ENCODE peak calls at places on chromosome 7, in seven cellular contexts. S, H, G, R, Z, U and Y are unnamed samples.

GRCh38 chr7:18570890-18571478 is 75.4 kb downstream of the HDAC9 start:
- DNase-seq in S (no peak), H (peak), G (no peak), R (no peak), Z (peak), U (no peak), Y (no peak)

GRCh38 chr7:35336444-35336843 is 82.5 kb upstream of the TBX20 start:
- DNase-seq in S (no peak), H (no peak), G (no peak), R (peak), Z (no peak), U (no peak), Y (no peak)

GRCh38 chr7:76133164-76133775 is 68.4 kb upstream of the SRRM3 start:
- DNase-seq in S (no peak), H (no peak), G (no peak), R (no peak), Z (no peak), U (no peak), Y (no peak)

GRCh38 chr7:94060772-94061171 is 56.6 kb upstream of the BET1 start:
- DNase-seq in S (no peak), H (no peak), G (no peak), R (no peak), Z (no peak), U (no peak), Y (no peak)

GRCh38 chr7:28067171-28067570 is 113.4 kb downstream of the JAZF1 start:
- DNase-seq in S (no peak), H (no peak), G (no peak), R (no peak), Z (no peak), U (no peak), Y (no peak)

GRCh38 chr7:54788664-54789063 is 29.7 kb upstream of the SEC61G start:
- DNase-seq in S (peak), H (peak), G (no peak), R (no peak), Z (peak), U (no peak), Y (no peak)

GRCh38 chr7:19117081-19117869 is at the start of gene TWIST1:
- DNase-seq in S (peak), H (peak), G (peak), R (peak), Z (peak), U (no peak), Y (peak)

GRCh38 chr7:116433246-116433645 is 66.3 kb upstream of the CAV2 start:
- DNase-seq in S (no peak), H (no peak), G (no peak), R (no peak), Z (no peak), U (no peak), Y (no peak)

GRCh38 chr7:28239823-28240204 is 59.2 kb upstream of the JAZF1 start:
- DNase-seq in S (no peak), H (no peak), G (no peak), R (no peak), Z (no peak), U (no peak), Y (no peak)

GRCh38 chr7:140635821-140636220 is 4.8 kb downstream of the DENND2A start:
- DNase-seq in S (no peak), H (peak), G (no peak), R (no peak), Z (no peak), U (no peak), Y (no peak)

GRCh38 chr7:105249216-105249615 is 139.5 kb downstream of the SRPK2 start:
- DNase-seq in S (no peak), H (no peak), G (no peak), R (no peak), Z (no peak), U (no peak), Y (no peak)

GRCh38 chr7:66355762-66356161 is 150.6 kb downstream of the TPST1 start:
- DNase-seq in S (no peak), H (no peak), G (no peak), R (no peak), Z (no peak), U (no peak), Y (no peak)

GRCh38 chr7:128954830-128955797 is 17.4 kb downstream of the IRF5 start:
- DNase-seq in S (no peak), H (peak), G (no peak), R (no peak), Z (peak), U (no peak), Y (no peak)

GRCh38 chr7:50246551-50246950 is 58.0 kb upstream of the IKZF1 start:
- DNase-seq in S (no peak), H (peak), G (no peak), R (no peak), Z (no peak), U (no peak), Y (no peak)

GRCh38 chr7:94127026-94127425 is 122.9 kb upstream of the BET1 start:
- DNase-seq in S (no peak), H (no peak), G (no peak), R (no peak), Z (no peak), U (no peak), Y (no peak)

GRCh38 chr7:12031638-12032037 is 179.5 kb upstream of the TMEM106B start:
- DNase-seq in S (no peak), H (peak), G (no peak), R (no peak), Z (no peak), U (no peak), Y (no peak)

GRCh38 chr7:116952640-116953371 is 495 bp upstream of the ST7 start:
- DNase-seq in S (peak), H (peak), G (peak), R (peak), Z (peak), U (peak), Y (peak)

GRCh38 chr7:36985866-36986402 is 261.6 kb upstream of the AOAH start:
- DNase-seq in S (no peak), H (no peak), G (no peak), R (no peak), Z (no peak), U (no peak), Y (no peak)

GRCh38 chr7:43721193-43721806 is 8.0 kb downstream of the COA1 start:
- DNase-seq in S (no peak), H (peak), G (no peak), R (no peak), Z (peak), U (no peak), Y (no peak)

GRCh38 chr7:66047426-66047825 is 28.2 kb upstream of the ASL start:
- DNase-seq in S (no peak), H (no peak), G (no peak), R (no peak), Z (no peak), U (no peak), Y (no peak)

GRCh38 chr7:31811650-31812461 is 124.8 kb downstream of the PPP1R17 start:
- DNase-seq in S (no peak), H (no peak), G (peak), R (no peak), Z (no peak), U (no peak), Y (no peak)

GRCh38 chr7:96304573-96304972 is 17.3 kb downstream of the SLC25A13 start:
- DNase-seq in S (no peak), H (no peak), G (no peak), R (no peak), Z (no peak), U (no peak), Y (no peak)

GRCh38 chr7:148650232-148650858 is 48.4 kb upstream of the CUL1 start:
- DNase-seq in S (no peak), H (no peak), G (no peak), R (no peak), Z (no peak), U (no peak), Y (no peak)

GRCh38 chr7:5557920-5558401 is 134.3 kb upstream of the TNRC18 start:
- DNase-seq in S (no peak), H (no peak), G (peak), R (peak), Z (no peak), U (peak), Y (no peak)

GRCh38 chr7:122902751-122903495 is 16.7 kb upstream of the CADPS2 start:
- DNase-seq in S (no peak), H (peak), G (no peak), R (no peak), Z (no peak), U (no peak), Y (no peak)

GRCh38 chr7:104552102-104552501 is 223.7 kb downstream of the LHFPL3 start:
- DNase-seq in S (peak), H (peak), G (peak), R (peak), Z (peak), U (peak), Y (no peak)

GRCh38 chr7:105830405-105831218 is 45.8 kb downstream of the ATXN7L1 start:
- DNase-seq in S (no peak), H (no peak), G (no peak), R (no peak), Z (no peak), U (no peak), Y (no peak)

GRCh38 chr7:15747187-15748111 is 61.0 kb upstream of the MEOX2 start:
- DNase-seq in S (no peak), H (no peak), G (no peak), R (no peak), Z (no peak), U (no peak), Y (no peak)

GRCh38 chr7:41481353-41481752 is 221.5 kb downstream of the INHBA start:
- DNase-seq in S (no peak), H (no peak), G (no peak), R (no peak), Z (no peak), U (no peak), Y (no peak)

GRCh38 chr7:23277359-23277989 is 21.7 kb upstream of the MALSU1 start:
- DNase-seq in S (peak), H (peak), G (no peak), R (no peak), Z (peak), U (no peak), Y (no peak)

GRCh38 chr7:129845178-129845971 is 107.4 kb downstream of the UBE2H start:
- DNase-seq in S (no peak), H (no peak), G (no peak), R (no peak), Z (no peak), U (no peak), Y (no peak)

GRCh38 chr7:129784783-129785456 is 167.8 kb downstream of the UBE2H start:
- DNase-seq in S (no peak), H (peak), G (no peak), R (no peak), Z (peak), U (peak), Y (no peak)

GRCh38 chr7:71652551-71652950 is 520.6 kb downstream of the GALNT17 start:
- DNase-seq in S (no peak), H (peak), G (no peak), R (no peak), Z (no peak), U (no peak), Y (no peak)

GRCh38 chr7:24734306-24734705 is 23.0 kb downstream of the GSDME start:
- DNase-seq in S (no peak), H (no peak), G (no peak), R (no peak), Z (no peak), U (no peak), Y (no peak)

GRCh38 chr7:138405496-138405895 is 54.6 kb upstream of the TRIM24 start:
- DNase-seq in S (no peak), H (no peak), G (no peak), R (no peak), Z (no peak), U (no peak), Y (no peak)

GRCh38 chr7:27875832-27876231 is 135.9 kb downstream of the TAX1BP1 start:
- DNase-seq in S (no peak), H (no peak), G (no peak), R (no peak), Z (no peak), U (no peak), Y (no peak)

GRCh38 chr7:117216436-117217069 is 106.3 kb downstream of the WNT2 start:
- DNase-seq in S (no peak), H (no peak), G (no peak), R (no peak), Z (peak), U (no peak), Y (no peak)

GRCh38 chr7:80748302-80749042 is 110.0 kb downstream of the CD36 start:
- DNase-seq in S (no peak), H (peak), G (no peak), R (no peak), Z (no peak), U (no peak), Y (no peak)

GRCh38 chr7:82247814-82248433 is 195.7 kb downstream of the CACNA2D1 start:
- DNase-seq in S (no peak), H (peak), G (no peak), R (no peak), Z (peak), U (no peak), Y (no peak)

DNA sequence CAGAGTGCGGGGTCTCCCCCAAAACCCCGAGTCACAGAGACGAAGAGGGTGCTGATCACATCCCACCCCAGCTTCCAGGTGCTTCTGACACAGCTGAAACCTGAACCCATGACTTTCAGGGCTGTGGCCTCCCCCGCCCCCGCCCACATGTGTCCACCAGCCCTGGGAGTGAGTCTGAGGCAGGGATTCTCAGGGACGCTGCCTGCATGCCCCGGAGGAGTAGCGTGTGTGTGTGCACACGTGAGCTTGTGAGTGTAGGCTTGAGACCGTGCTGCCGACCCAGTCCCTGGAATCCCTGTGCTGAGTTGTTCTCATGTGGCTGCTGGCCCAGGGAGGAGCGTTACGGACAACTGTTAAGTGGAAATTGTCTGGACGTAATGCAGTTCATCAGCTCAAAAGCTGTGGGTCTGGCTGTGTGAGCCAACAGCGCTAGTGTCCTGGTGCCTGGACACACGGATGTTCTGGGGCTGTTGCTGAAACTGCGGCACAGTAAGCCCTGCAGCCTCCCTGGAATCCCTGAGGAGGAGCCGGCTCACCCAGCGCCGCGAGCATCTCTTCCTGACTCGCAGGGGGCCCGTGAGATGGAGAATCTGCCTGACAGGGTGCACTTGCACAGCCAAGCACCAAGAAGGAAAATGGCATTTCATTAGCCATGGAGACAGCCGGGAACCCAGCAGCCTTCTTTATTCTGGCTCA is 604.0 kb downstream of the PTPRN2 start:
- DNase-seq in S (no peak), H (no peak), G (no peak), R (no peak), Z (no peak), U (no peak), Y (no peak)
- TF ChIP-seq CTCF in S (no peak), H (no peak), G (no peak), R (no peak), Z (no peak), U (no peak), Y (no peak)

GRCh38 chr7:26858735-26859134 is 5.7 kb downstream of the SKAP2 start:
- DNase-seq in S (no peak), H (peak), G (no peak), R (no peak), Z (no peak), U (no peak), Y (no peak)

GRCh38 chr7:26861050-26861449 is 3.3 kb downstream of the SKAP2 start:
- DNase-seq in S (no peak), H (no peak), G (no peak), R (no peak), Z (no peak), U (no peak), Y (no peak)

GRCh38 chr7:26859720-26860119 is 4.7 kb downstream of the SKAP2 start:
- DNase-seq in S (no peak), H (no peak), G (no peak), R (no peak), Z (no peak), U (no peak), Y (no peak)

GRCh38 chr7:26858229-26858568 is 6.2 kb downstream of the SKAP2 start:
- DNase-seq in S (no peak), H (peak), G (no peak), R (no peak), Z (no peak), U (no peak), Y (no peak)

GRCh38 chr7:26860361-26860760 is 4.0 kb downstream of the SKAP2 start:
- DNase-seq in S (no peak), H (peak), G (no peak), R (no peak), Z (no peak), U (no peak), Y (no peak)
- TF ChIP-seq CTCF in S (no peak), H (peak), G (no peak), R (no peak), Z (peak), U (no peak), Y (no peak)

DNA sequence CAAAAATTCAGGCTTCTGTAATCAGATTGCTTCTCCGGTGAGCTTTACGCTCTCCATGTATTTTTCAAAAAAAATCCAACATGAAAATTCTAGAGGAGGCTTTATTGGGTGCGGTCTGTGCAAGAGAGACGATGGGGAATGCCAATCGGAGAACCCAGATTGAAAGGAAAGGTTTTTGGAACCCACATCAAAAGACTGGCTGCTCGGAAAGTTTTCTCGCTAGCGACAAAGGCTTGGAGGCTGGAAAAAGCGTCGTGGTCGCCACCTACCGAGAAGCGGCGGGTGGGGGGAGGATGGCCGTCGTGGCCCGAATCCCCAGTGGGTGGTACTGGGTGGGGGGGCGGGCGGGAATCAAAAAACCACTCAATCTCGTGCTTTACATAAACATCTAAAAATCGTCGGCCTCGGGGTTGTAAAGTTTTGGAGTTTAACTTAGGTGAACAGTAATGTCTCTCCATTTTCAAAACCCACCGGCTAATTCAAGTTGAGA is 1.1 kb upstream of the GTF2I start:
- DNase-seq in S (peak), H (peak), G (peak), R (peak), Z (peak), U (peak), Y (no peak)
- TF ChIP-seq CTCF in S (no peak), H (peak), G (no peak), R (peak), Z (no peak), U (no peak), Y (peak)

GRCh38 chr7:48253020-48253419 is 81.8 kb downstream of the ABCA13 start:
- DNase-seq in S (no peak), H (peak), G (no peak), R (no peak), Z (peak), U (no peak), Y (no peak)
- TF ChIP-seq CTCF in S (peak), H (no peak), G (no peak), R (no peak), Z (peak), U (no peak), Y (no peak)

GRCh38 chr7:100400656-100401055 is 27.4 kb downstream of the PILRA start:
- DNase-seq in S (peak), H (peak), G (no peak), R (no peak), Z (peak), U (no peak), Y (no peak)
- TF ChIP-seq CTCF in S (peak), H (peak), G (no peak), R (no peak), Z (peak), U (no peak), Y (peak)

GRCh38 chr7:114423218-114423496 is 8.5 kb downstream of the FOXP2 start:
- DNase-seq in S (no peak), H (no peak), G (no peak), R (no peak), Z (no peak), U (no peak), Y (no peak)

GRCh38 chr7:114426380-114426779 is 11.8 kb downstream of the FOXP2 start:
- DNase-seq in S (no peak), H (no peak), G (no peak), R (no peak), Z (no peak), U (no peak), Y (no peak)

GRCh38 chr7:114426824-114427223 is 12.2 kb downstream of the FOXP2 start:
- DNase-seq in S (no peak), H (peak), G (no peak), R (no peak), Z (peak), U (no peak), Y (no peak)

GRCh38 chr7:114419441-114420107 is 5.0 kb downstream of the FOXP2 start:
- DNase-seq in S (no peak), H (no peak), G (no peak), R (no peak), Z (no peak), U (no peak), Y (no peak)

DNA sequence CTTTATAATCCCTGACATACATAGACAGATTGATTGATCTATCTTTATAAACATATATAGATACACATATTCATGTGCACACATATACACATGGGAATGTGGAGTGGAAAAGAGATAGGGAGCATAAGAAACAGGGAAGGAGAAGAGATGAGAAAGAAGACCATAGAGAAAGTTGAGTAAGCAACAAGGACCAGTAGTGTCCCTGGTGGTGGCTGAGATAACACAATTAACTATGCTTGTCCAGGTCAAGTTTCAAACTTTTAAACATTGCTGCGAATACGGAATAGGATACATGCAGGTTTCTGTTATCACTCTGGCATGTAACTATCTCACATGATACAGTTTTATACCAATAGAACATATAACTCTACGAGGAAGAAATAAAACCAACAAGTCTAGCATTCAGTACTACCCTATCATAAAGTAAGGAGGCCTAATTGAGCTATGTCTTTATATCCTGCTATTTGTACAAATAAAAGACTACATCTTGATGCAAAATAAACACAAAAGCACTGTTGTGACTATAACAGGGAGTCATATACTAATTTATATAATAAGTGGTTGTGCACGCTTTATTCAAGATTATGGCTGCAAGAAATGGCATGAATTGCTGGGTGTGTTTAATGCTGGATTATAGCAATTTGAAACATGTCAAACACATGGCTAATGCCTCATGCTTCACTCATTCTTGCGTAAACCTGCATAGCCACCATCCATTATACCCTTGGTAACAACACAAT is 8.0 kb downstream of the FOXP2 start:
- DNase-seq in S (no peak), H (peak), G (no peak), R (no peak), Z (peak), U (no peak), Y (no peak)
- TF ChIP-seq CTCF in S (peak), H (peak), G (no peak), R (no peak), Z (peak), U (no peak), Y (peak)

GRCh38 chr7:111031916-111032315 is 59.0 kb upstream of the LRRN3 start:
- DNase-seq in S (no peak), H (no peak), G (no peak), R (no peak), Z (no peak), U (no peak), Y (no peak)
- TF ChIP-seq CTCF in S (no peak), H (no peak), G (no peak), R (no peak), Z (no peak), U (no peak), Y (no peak)